ENCODE peak calls at places on chromosome 14, in eight cellular contexts. W, J, L, K, Y, H, B and G are unnamed samples.

GRCh38 chr14:81927069-81927468 is 393.4 kb upstream of the SEL1L start:
- DNase-seq in K (no peak), J (no peak), W (no peak), L (no peak), B (no peak), Y (no peak), H (no peak), G (no peak)

GRCh38 chr14:44962573-44963528 is 861 bp downstream of the TOGARAM1 start:
- DNase-seq in B (no peak), J (no peak), L (no peak), Y (peak; percentile 73), K (no peak), W (no peak), H (peak; percentile 18), G (no peak)

GRCh38 chr14:26730929-26731618 is 133.2 kb upstream of the NOVA1 start:
- DNase-seq in B (no peak), H (peak; percentile 1), L (no peak), K (no peak), Y (peak; percentile 23), W (no peak), J (no peak), G (no peak)

GRCh38 chr14:84273181-84273580 is 1256.8 kb upstream of the FLRT2 start:
- DNase-seq in W (no peak), Y (peak; percentile 32), L (no peak), K (no peak), B (no peak), J (no peak), H (no peak), G (no peak)

GRCh38 chr14:89221109-89221508 is 195.9 kb downstream of the FOXN3 start:
- DNase-seq in K (no peak), Y (peak; percentile 86), H (peak; percentile 63), J (no peak), B (no peak), W (no peak), L (peak; percentile 42), G (peak; percentile 52)

GRCh38 chr14:37464192-37464858 is 130.7 kb downstream of the FOXA1 start:
- DNase-seq in Y (no peak), J (no peak), B (no peak), H (no peak), K (no peak), L (no peak), W (no peak), G (no peak)

GRCh38 chr14:78403278-78403815 is 233.2 kb downstream of the NRXN3 start:
- DNase-seq in L (no peak), Y (peak; percentile 33), H (no peak), B (no peak), K (no peak), W (no peak), J (no peak), G (no peak)

GRCh38 chr14:34569750-34570149 is 30.2 kb upstream of the EAPP start:
- DNase-seq in Y (no peak), J (no peak), K (no peak), L (no peak), H (no peak), W (no peak), B (no peak), G (no peak)